ENCODE peak calls at places on chromosomes 16 and 17, in seven cellular contexts. J is sigmoid colon; Q is upper lobe of left lung; I is CD8-positive, alpha-beta memory T cell; K is PC-3; U is kidney; T is vagina. E is an unnamed sample.
A peak's percentile ranks its signal among the peaks of the same experiment; 100 is the strongest.

GRCh38 chr16:56800355-56800754 is 64.7 kb upstream of the SLC12A3 start:
- DNase-seq in T (no peak), U (no peak), I (no peak), K (no peak), Q (no peak), J (no peak), E (no peak)

GRCh38 chr17:78442648-78443128 is 64.2 kb downstream of the PGS1 start:
- DNase-seq in T (no peak), J (peak; percentile 92), U (peak; percentile 89), K (no peak), Q (peak; percentile 88), I (no peak), E (no peak)

GRCh38 chr16:66925322-66925840 is at the start of gene RRAD:
- DNase-seq in I (no peak), T (no peak), K (no peak), U (peak; percentile 90), J (peak; percentile 77), Q (peak; percentile 58), E (no peak)

GRCh38 chr17:44757045-44757917 is 1.5 kb upstream of the ADAM11 start:
- DNase-seq in Q (no peak), U (peak; percentile 49), I (no peak), J (no peak), T (no peak), K (no peak), E (no peak)

GRCh38 chr17:61648587-61648986 is 57.6 kb upstream of the NACA2 start:
- DNase-seq in K (no peak), I (no peak), Q (no peak), U (no peak), J (no peak), T (no peak), E (no peak)

GRCh38 chr17:39915559-39915958 is 2.9 kb downstream of the GSDMB start:
- DNase-seq in K (no peak), T (no peak), I (no peak), J (no peak), Q (no peak), U (no peak), E (no peak)

GRCh38 chr17:28643979-28644781 is 778 bp downstream of the BLTP2 start:
- DNase-seq in U (no peak), I (peak; percentile 14), T (peak; percentile 90), K (peak; percentile 62), J (peak; percentile 69), Q (peak; percentile 77), E (peak; percentile 7)

GRCh38 chr17:43745541-43745940 is 13.1 kb downstream of the SOST start:
- DNase-seq in T (no peak), K (no peak), J (no peak), Q (no peak), U (peak; percentile 54), I (no peak), E (no peak)

GRCh38 chr17:48626470-48627241 is 498 bp upstream of the HOXB9 start:
- DNase-seq in T (no peak), J (no peak), Q (no peak), I (peak; percentile 59), U (peak; percentile 90), K (peak; percentile 65), E (no peak)

GRCh38 chr17:56913000-56913866 is 616 bp downstream of the TRIM25 start:
- DNase-seq in I (no peak), T (no peak), K (peak; percentile 16), U (peak; percentile 79), J (peak; percentile 68), Q (no peak), E (no peak)

GRCh38 chr17:10198509-10199249 is at the start of gene GAS7:
- DNase-seq in U (peak; percentile 84), K (no peak), T (no peak), Q (peak; percentile 53), I (peak; percentile 79), J (peak; percentile 84), E (peak; percentile 11)

GRCh38 chr16:27229891-27230470 is 26.7 kb downstream of the KDM8 start:
- DNase-seq in Q (no peak), I (no peak), J (no peak), U (no peak), T (no peak), K (no peak), E (no peak)

GRCh38 chr17:35808240-35808961 is 883 bp upstream of the TAF15 start:
- DNase-seq in I (no peak), Q (no peak), J (no peak), K (no peak), U (no peak), T (no peak), E (no peak)

GRCh38 chr17:82830249-82830661 is 9.6 kb downstream of the ZNF750 start:
- DNase-seq in J (peak; percentile 89), K (no peak), U (peak; percentile 86), Q (no peak), I (no peak), T (no peak), E (no peak)

GRCh38 chr16:31897283-31897682 is 23.7 kb downstream of the ZNF267 start:
- DNase-seq in Q (no peak), I (no peak), T (no peak), K (no peak), J (no peak), U (no peak), E (no peak)

GRCh38 chr16:31888735-31889134 is 15.1 kb downstream of the ZNF267 start:
- DNase-seq in Q (no peak), I (no peak), J (no peak), U (no peak), T (no peak), K (no peak), E (no peak)

GRCh38 chr16:31899505-31899904 is 25.9 kb downstream of the ZNF267 start:
- DNase-seq in Q (no peak), T (no peak), I (no peak), U (no peak), K (no peak), J (no peak), E (no peak)

GRCh38 chr16:31893824-31894223 is 20.2 kb downstream of the ZNF267 start:
- DNase-seq in U (no peak), K (no peak), Q (no peak), T (no peak), I (no peak), J (no peak), E (no peak)
- H3K9me3 ChIP-seq in U (peaks cover 4% of the 10 kb centered on the region), K (peaks cover 30% of the 10 kb centered on the region), Q (peaks cover 13% of the 10 kb centered on the region), T (peaks cover 11% of the 10 kb centered on the region), I (no peaks in the 10 kb centered on the region), J (peaks cover 7% of the 10 kb centered on the region), E (peaks cover 12% of the 10 kb centered on the region)

DNA sequence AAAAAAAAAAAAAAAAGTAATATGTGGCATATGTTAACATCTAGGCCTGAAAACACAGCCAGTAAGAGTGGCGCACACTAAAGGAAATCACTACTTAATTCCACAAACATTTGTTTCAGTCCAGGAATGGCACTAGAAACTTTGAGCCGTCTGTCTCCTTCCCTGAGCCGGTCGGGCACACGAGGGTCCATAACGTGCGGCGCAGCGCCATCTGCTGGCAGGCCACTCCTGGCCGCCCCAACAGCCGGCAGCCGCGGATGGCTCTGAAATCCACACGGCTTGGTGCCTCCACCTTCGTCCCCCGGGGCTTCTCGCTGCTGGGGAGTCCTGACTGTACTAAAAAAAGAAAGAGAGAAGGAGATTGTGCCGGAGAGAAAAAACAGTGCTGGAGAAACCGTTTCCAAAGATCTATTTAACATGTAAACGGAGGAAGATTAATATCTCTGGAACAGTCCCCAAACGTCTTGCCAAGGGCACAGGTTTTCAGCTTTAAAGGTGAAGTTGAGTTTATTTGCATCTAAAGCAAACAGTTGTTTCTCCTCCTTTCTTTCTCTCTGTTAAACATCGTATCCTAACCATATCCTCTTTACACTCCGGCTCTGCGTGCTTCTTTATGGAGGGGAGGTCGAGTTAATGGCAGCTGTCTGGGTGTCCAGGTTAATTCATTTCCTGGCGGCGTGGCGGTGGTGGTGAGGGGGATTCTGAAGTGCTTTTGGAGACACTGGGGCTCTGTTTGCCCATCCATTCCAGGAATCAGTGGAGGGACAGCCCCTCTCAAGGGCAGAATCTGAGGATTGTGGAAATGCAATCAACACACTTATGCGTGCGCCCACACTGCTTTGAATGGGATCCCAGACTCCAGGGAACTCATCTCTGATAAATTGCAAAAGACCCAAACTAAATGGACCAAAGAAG is 611.3 kb upstream of the SALL1 start:
- DNase-seq in K (peak; percentile 63), Q (peak; percentile 54), J (peak; percentile 79), I (no peak), U (peak; percentile 91), T (no peak), E (no peak)
- H3K4me3 ChIP-seq in K (no peak overlapping the region), Q (no peak overlapping the region), J (no peak overlapping the region), I (no peak overlapping the region), U (peak overlapping the region; percentile 46), T (no peak overlapping the region), E (no peak overlapping the region)

DNA sequence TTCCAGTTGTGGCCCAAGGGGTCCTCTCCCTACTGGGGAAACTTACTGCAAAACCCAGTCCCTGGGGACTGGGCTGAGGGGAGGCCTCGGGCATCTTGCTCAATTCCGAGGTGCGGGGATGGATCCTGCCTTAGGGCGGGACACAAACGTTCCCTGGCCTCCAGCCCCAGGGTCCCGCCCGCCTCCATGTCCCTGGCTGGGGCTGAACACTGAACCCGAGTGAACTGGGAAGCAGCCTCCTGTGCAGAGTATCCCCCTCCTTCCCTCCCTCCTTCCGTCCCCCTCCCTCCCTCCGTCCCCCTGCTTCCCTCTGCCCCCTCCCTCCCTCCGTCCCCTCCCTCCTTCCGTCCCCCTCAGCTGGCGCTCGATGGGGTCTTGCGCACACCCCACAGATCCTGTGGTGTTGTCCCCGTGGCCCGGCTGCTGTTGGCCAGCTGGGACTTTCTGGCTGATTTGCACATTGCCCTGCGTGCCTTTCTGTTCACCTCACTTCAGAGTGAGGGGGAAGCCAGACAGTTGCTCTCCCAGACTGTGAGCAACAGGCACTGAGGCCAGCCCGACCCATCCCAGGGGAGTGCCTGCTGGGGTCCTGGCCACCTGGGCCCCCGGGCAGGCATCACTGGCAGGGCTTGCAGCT is 5.5 kb downstream of the TRAF7 start:
- DNase-seq in J (peak; percentile 94), I (no peak), K (no peak), T (no peak), Q (no peak), U (no peak), E (no peak)
- H3K4me1 ChIP-seq in J (peaks cover 62% of the 10 kb centered on the region), I (peaks cover 15% of the 10 kb centered on the region), K (peaks cover 31% of the 10 kb centered on the region), T (peaks cover 81% of the 10 kb centered on the region), Q (peaks cover 65% of the 10 kb centered on the region), U (no peaks in the 10 kb centered on the region), E (peaks cover 12% of the 10 kb centered on the region)

GRCh38 chr16:82016268-82016667 is 5.0 kb upstream of the SDR42E1 start:
- DNase-seq in J (no peak), K (peak; percentile 47), Q (no peak), T (no peak), U (no peak), I (no peak), E (no peak)

GRCh38 chr16:82010649-82011048 is 621 bp downstream of the SDR42E1 start:
- DNase-seq in U (no peak), Q (no peak), I (no peak), T (no peak), J (no peak), K (no peak), E (no peak)

GRCh38 chr16:82008957-82009592 is 2.2 kb downstream of the SDR42E1 start:
- DNase-seq in T (no peak), U (no peak), J (no peak), I (no peak), K (no peak), Q (no peak), E (no peak)

GRCh38 chr16:82007189-82007588 is 4.1 kb downstream of the SDR42E1 start:
- DNase-seq in U (no peak), K (no peak), Q (no peak), J (no peak), I (no peak), T (no peak), E (no peak)

DNA sequence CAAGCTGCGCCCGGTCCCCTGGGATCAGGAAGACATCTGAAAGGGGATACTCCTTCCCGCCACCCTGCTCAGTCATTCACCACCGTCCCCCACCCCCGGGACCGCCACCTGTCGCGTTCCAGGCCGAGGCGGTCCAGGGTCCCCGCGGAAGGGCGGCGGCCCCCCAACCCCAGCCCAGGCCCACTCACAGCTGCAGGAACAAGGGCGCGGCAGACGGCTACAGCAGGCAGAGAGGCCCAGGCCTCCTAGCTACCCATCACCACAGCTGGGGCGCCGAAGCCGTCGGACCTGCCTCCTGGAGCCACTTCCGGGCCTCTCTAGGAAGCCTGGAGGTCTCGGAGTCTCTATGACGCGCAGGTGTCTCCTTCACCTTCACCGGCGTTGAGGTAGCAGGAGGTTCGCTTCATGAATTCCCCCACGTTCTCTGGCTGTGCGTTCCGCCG is at the start of gene SDR42E1:
- DNase-seq in Q (peak; percentile 74), J (no peak), K (no peak), T (no peak), U (peak; percentile 83), I (peak; percentile 61), E (peak; percentile 35)
- H3K9me3 ChIP-seq in Q (peaks cover 8% of the 10 kb centered on the region), J (peaks cover 8% of the 10 kb centered on the region), K (peaks cover 4% of the 10 kb centered on the region), T (peaks cover 4% of the 10 kb centered on the region), U (no peaks in the 10 kb centered on the region), I (no peaks in the 10 kb centered on the region), E (no peaks in the 10 kb centered on the region)

E was measured in effector memory CD4-positive, alpha-beta T cell.